ENCODE peak calls at places on chromosomes 11 and 22, in four cellular contexts. I is right lobe of liver; X is Panc1; S is activated CD8-positive, alpha-beta T cell treated with anti-CD3 and anti-CD28 coated beads for 36 hours. H is an unnamed sample.

GRCh38 chr11:70760416-70761020 is 362.2 kb downstream of the CTTN start:
- DNase-seq in I (no peak), X (no peak), S (no peak), H (no peak)

GRCh38 chr11:32566527-32566926 is 17.1 kb upstream of the EIF3M start:
- DNase-seq in I (no peak), X (no peak), S (no peak), H (no peak)

GRCh38 chr11:27447288-27447914 is 25.2 kb downstream of the LGR4 start:
- DNase-seq in I (no peak), X (no peak), S (no peak), H (no peak)

GRCh38 chr22:49099089-49099488 is 728.6 kb downstream of the BRD1 start:
- DNase-seq in I (no peak), X (no peak), S (no peak), H (no peak)

GRCh38 chr11:104892723-104893511 is 5.3 kb downstream of the CASP12 start:
- DNase-seq in I (no peak), X (no peak), S (no peak), H (no peak)

GRCh38 chr11:36501236-36501635 is 8.8 kb downstream of the TRAF6 start:
- DNase-seq in I (no peak), X (no peak), S (no peak), H (no peak)

GRCh38 chr11:119363874-119364590 is 17.5 kb downstream of the USP2 start:
- DNase-seq in I (peak; percentile 84), X (no peak), S (peak; percentile 50), H (peak; percentile 87)

GRCh38 chr22:31495343-31495742 is 993 bp upstream of the SFI1 start:
- DNase-seq in I (no peak), X (no peak), S (no peak), H (no peak)

GRCh38 chr11:1557168-1557884 is 14.7 kb downstream of the DUSP8 start:
- DNase-seq in I (peak; percentile 37), X (no peak), S (no peak), H (no peak)

GRCh38 chr22:28930357-28931007 is 47.1 kb downstream of the ZNRF3 start:
- DNase-seq in I (no peak), X (no peak), S (no peak), H (no peak)

GRCh38 chr11:47440054-47440476 is 8.9 kb downstream of the RAPSN start:
- DNase-seq in I (no peak), X (no peak), S (no peak), H (no peak)

GRCh38 chr22:45846952-45847351 is 130.0 kb downstream of the WNT7B start:
- DNase-seq in I (no peak), X (no peak), S (no peak), H (no peak)

GRCh38 chr22:27381552-27381951 is 420.0 kb downstream of the MN1 start:
- DNase-seq in I (no peak), X (no peak), S (no peak), H (no peak)

GRCh38 chr11:120128392-120129172 is 9.3 kb downstream of the TRIM29 start:
- DNase-seq in I (no peak), X (no peak), S (no peak), H (no peak)

GRCh38 chr11:134661660-134662059 is 249.6 kb upstream of the B3GAT1 start:
- DNase-seq in I (no peak), X (no peak), S (no peak), H (no peak)

GRCh38 chr22:35589071-35589735 is 27.9 kb downstream of the MB start:
- DNase-seq in I (no peak), X (peak; percentile 89), S (no peak), H (no peak)

GRCh38 chr11:69088676-69089146 is 40.0 kb downstream of the TPCN2 start:
- DNase-seq in I (peak; percentile 74), X (peak; percentile 47), S (peak; percentile 82), H (peak; percentile 97)

GRCh38 chr22:17272511-17272991 is 53.3 kb upstream of the ADA2 start:
- DNase-seq in I (peak; percentile 76), X (no peak), S (no peak), H (no peak)

GRCh38 chr11:102457056-102457677 is 4.6 kb upstream of the TMEM123 start:
- DNase-seq in I (no peak), X (no peak), S (no peak), H (no peak)

GRCh38 chr11:128494418-128495332 is 92.7 kb downstream of the ETS1 start:
- DNase-seq in I (no peak), X (no peak), S (peak; percentile 61), H (no peak)

GRCh38 chr11:1192741-1193325 is 30.0 kb upstream of the MUC5B start:
- DNase-seq in I (no peak), X (no peak), S (no peak), H (no peak)

GRCh38 chr11:43920598-43921419 is 21.6 kb upstream of the C11orf96 start:
- DNase-seq in I (no peak), X (peak; percentile 97), S (peak; percentile 37), H (peak; percentile 19)

GRCh38 chr11:92482502-92482901 is 257.9 kb downstream of the FAT3 start:
- DNase-seq in I (no peak), X (no peak), S (no peak), H (no peak)

GRCh38 chr11:45933131-45933821 is 10.8 kb downstream of the LARGE2 start:
- DNase-seq in I (peak; percentile 78), X (no peak), S (no peak), H (peak; percentile 63)

GRCh38 chr11:12159351-12160099 is 49.1 kb downstream of the MICAL2 start:
- DNase-seq in I (no peak), X (no peak), S (no peak), H (no peak)

GRCh38 chr22:39349967-39350802 is at the start of gene SYNGR1:
- DNase-seq in I (peak; percentile 44), X (no peak), S (peak; percentile 15), H (no peak)

GRCh38 chr22:47126344-47126811 is 363.9 kb downstream of the TBC1D22A start:
- DNase-seq in I (no peak), X (no peak), S (no peak), H (no peak)

GRCh38 chr11:65780770-65781151 is at the start of gene AP5B1:
- DNase-seq in I (peak; percentile 84), X (no peak), S (peak; percentile 77), H (peak; percentile 95)

GRCh38 chr11:35518766-35519165 is 6.7 kb downstream of the PAMR1 start:
- DNase-seq in I (no peak), X (no peak), S (no peak), H (no peak)

GRCh38 chr11:75966546-75967287 is 151.7 kb downstream of the UVRAG start:
- DNase-seq in I (no peak), X (peak; percentile 10), S (no peak), H (peak; percentile 23)

GRCh38 chr11:75969626-75970308 is 154.8 kb downstream of the UVRAG start:
- DNase-seq in I (no peak), X (peak; percentile 15), S (no peak), H (no peak)

GRCh38 chr11:75968021-75968685 is 153.1 kb downstream of the UVRAG start:
- DNase-seq in I (no peak), X (no peak), S (no peak), H (no peak)
- TF ChIP-seq CTCF in I (no peak), X (no peak), S (no peak), H (no peak)

GRCh38 chr11:61791737-61792309 is 576 bp downstream of the TMEM258 start:
- DNase-seq in I (no peak), X (no peak), S (peak; percentile 79), H (peak; percentile 54)
- TF ChIP-seq CTCF in I (no peak), X (no peak), S (no peak), H (no peak)

DNA sequence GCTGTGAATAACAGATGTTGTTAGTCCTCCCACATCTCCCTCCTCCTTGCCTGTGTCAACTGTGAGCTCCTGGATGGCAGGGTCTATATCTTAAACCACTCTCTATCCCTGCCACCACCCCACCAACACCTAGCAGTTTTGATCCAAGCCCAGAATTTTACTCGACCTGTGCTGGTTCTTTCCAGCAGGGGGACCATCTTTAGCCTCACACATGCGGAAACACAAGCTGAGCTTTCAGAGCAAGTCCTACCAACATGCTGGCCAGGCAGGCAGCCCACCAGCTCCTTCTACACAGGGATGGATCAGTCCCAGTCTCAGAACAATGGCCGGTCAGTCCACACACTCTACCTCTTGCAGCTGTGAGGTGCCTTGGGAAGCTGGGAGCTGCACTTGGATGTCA is 231.5 kb downstream of the NXPE2 start:
- DNase-seq in I (no peak), X (no peak), S (no peak), H (no peak)
- TF ChIP-seq CTCF in I (no peak), X (no peak), S (no peak), H (no peak)

GRCh38 chr11:110314366-110315095 is 18.1 kb upstream of the RDX start:
- DNase-seq in I (no peak), X (no peak), S (no peak), H (no peak)
- TF ChIP-seq CTCF in I (no peak), X (peak; percentile 11), S (no peak), H (no peak)

DNA sequence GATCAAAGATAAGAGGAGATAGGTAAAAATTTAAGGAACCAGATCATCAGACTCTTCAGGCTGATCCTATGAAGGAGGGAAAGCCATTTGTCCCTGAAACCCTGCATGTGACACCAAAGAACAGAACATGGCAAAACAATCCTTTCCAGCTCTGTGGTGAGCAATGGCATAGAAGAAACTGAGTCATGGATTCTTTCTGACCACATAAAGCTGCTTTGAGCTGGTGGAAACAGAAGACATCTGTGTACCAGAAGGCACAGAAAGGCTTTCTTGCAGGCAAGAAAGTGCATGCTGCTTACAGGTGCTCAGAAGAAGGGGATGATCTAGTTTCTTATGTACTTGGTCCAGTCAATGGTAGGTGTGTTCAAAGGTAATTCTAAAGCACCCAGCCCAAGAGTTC is 45.0 kb upstream of the APOA1 start:
- DNase-seq in I (no peak), X (no peak), S (peak; percentile 12), H (no peak)
- TF ChIP-seq CTCF in I (no peak), X (no peak), S (no peak), H (no peak)

DNA sequence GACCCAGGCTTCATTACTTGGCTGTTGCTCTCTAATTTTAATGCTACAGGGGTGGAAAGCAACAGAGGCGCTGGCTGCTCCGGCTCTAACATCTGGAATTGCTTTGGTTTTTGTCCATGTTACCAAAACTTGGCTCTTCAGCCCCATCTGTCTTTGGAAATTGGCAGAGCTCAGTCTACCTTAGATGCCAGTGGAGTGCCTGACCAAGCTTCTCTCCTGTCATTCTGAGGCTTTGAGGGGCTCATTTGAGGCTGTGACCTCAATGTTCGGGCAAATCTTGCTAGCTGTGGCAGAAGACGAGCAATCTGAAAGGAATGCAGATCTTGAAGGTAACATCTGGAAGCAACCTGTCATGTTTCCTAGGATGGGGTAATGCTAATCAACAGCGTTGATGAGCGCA is 409.5 kb upstream of the SYN3 start:
- DNase-seq in I (no peak), X (no peak), S (no peak), H (no peak)
- TF ChIP-seq CTCF in I (peak; percentile 36), X (no peak), S (no peak), H (no peak)

DNA sequence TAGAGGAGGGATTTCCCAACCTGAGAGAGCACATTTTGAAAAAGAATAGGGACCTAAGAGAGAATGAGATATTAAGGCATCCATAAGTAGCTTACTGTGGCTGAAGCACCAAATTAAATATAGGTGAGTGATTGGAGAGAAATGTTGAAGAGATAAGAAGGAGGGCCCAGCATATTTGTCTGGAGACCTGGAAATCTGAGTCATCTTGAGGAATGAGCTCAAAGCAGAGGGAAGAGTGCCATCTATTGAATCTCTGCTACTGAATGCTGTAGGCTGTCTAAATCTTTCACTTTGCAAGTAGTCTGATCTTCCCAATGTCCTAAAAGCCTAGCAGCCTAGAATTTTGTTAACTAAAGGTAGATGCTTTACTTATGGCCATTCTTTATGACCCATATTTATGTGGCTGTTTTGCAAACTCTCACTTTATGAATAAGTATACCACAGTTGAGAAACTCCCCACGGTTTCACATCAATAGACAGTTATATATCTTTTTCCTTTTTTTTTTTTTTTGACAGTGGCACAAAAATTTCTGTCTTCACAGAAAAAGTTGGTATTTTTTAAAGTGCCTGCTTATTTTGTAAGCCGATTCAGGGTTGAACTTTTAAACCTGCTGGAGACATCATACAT is 2093.5 kb downstream of the LRRC4C start:
- DNase-seq in I (no peak), X (peak; percentile 17), S (no peak), H (no peak)
- TF ChIP-seq CTCF in I (peak; percentile 11), X (peak; percentile 31), S (no peak), H (no peak)